ENCODE peak calls at places on chromosomes 6 and 20, in eight cellular contexts. A is MM.1S, H is pancreas, O is Caco-2, J is hepatocyte, T is fibroblast of villous mesenchyme, P is right lobe of liver, U is mucosa of descending colon. Y is an unnamed sample.

GRCh38 chr6:129195666-129196065 is 312.7 kb downstream of the LAMA2 start:
- DNase-seq in A (no peak), H (no peak), O (no peak), J (no peak), T (peak), P (no peak), U (no peak), Y (no peak)

GRCh38 chr20:325889-326644 is 715 bp downstream of the SOX12 start:
- DNase-seq in A (peak), H (peak), O (peak), J (peak), T (peak), P (peak), U (peak), Y (peak)

GRCh38 chr20:26163890-26164289 is 467.2 kb upstream of the ZNF337 start:
- DNase-seq in A (no peak), H (no peak), O (no peak), J (peak), T (peak), P (no peak), U (no peak), Y (peak)

GRCh38 chr6:45487645-45488044 is 109.9 kb upstream of the SUPT3H start:
- DNase-seq in A (peak), H (no peak), O (no peak), J (no peak), T (no peak), P (no peak), U (no peak), Y (no peak)

GRCh38 chr6:137882225-137882961 is 15.3 kb downstream of the TNFAIP3 start:
- DNase-seq in A (no peak), H (no peak), O (no peak), J (no peak), T (no peak), P (no peak), U (no peak), Y (no peak)

GRCh38 chr6:25472314-25472713 is 179.7 kb upstream of the SCGN start:
- DNase-seq in A (no peak), H (no peak), O (no peak), J (no peak), T (no peak), P (no peak), U (no peak), Y (no peak)

GRCh38 chr6:13423292-13423691 is 64.1 kb downstream of the GFOD1 start:
- DNase-seq in A (no peak), H (no peak), O (no peak), J (no peak), T (no peak), P (no peak), U (no peak), Y (no peak)

GRCh38 chr20:59207235-59207634 is 43.6 kb downstream of the ZNF831 start:
- DNase-seq in A (no peak), H (no peak), O (no peak), J (no peak), T (no peak), P (no peak), U (no peak), Y (no peak)

GRCh38 chr6:82248233-82248735 is 740 bp upstream of the IBTK start:
- DNase-seq in A (peak), H (peak), O (peak), J (peak), T (peak), P (no peak), U (peak), Y (no peak)

GRCh38 chr6:6538301-6538700 is 50.2 kb upstream of the LY86 start:
- DNase-seq in A (no peak), H (no peak), O (no peak), J (no peak), T (no peak), P (no peak), U (peak), Y (no peak)

GRCh38 chr6:148407372-148407771 is 64.7 kb downstream of the SASH1 start:
- DNase-seq in A (no peak), H (no peak), O (no peak), J (no peak), T (peak), P (no peak), U (peak), Y (peak)

GRCh38 chr6:52435345-52435744 is 15.2 kb downstream of the EFHC1 start:
- DNase-seq in A (no peak), H (no peak), O (no peak), J (no peak), T (no peak), P (no peak), U (no peak), Y (no peak)

GRCh38 chr20:1895674-1896496 is 678 bp downstream of the SIRPA start:
- DNase-seq in A (no peak), H (peak), O (no peak), J (peak), T (no peak), P (peak), U (peak), Y (no peak)

GRCh38 chr6:70282906-70283461 is 19.9 kb downstream of the COL9A1 start:
- DNase-seq in A (no peak), H (no peak), O (no peak), J (no peak), T (no peak), P (no peak), U (no peak), Y (no peak)

GRCh38 chr20:10902836-10903410 is 229.1 kb upstream of the JAG1 start:
- DNase-seq in A (no peak), H (no peak), O (no peak), J (no peak), T (peak), P (no peak), U (no peak), Y (peak)

GRCh38 chr6:155967326-155967725 is 511.7 kb upstream of the NOX3 start:
- DNase-seq in A (no peak), H (no peak), O (no peak), J (no peak), T (no peak), P (no peak), U (no peak), Y (no peak)

GRCh38 chr20:5095454-5095853 is 24.3 kb downstream of the PCNA start:
- DNase-seq in A (no peak), H (no peak), O (no peak), J (no peak), T (no peak), P (no peak), U (no peak), Y (no peak)

GRCh38 chr6:1611322-1611571 is 1.5 kb downstream of the FOXC1 start:
- DNase-seq in A (no peak), H (no peak), O (peak), J (peak), T (no peak), P (no peak), U (no peak), Y (peak)

GRCh38 chr6:93779086-93779858 is 359.9 kb upstream of the EPHA7 start:
- DNase-seq in A (no peak), H (no peak), O (peak), J (peak), T (peak), P (no peak), U (peak), Y (peak)

GRCh38 chr20:58237318-58238182 is 9.1 kb upstream of the ANKRD60 start:
- DNase-seq in A (no peak), H (no peak), O (no peak), J (no peak), T (peak), P (no peak), U (no peak), Y (peak)

GRCh38 chr6:32439708-32440214 is at the start of gene HLA-DRA:
- DNase-seq in A (peak), H (peak), O (peak), J (peak), T (peak), P (no peak), U (peak), Y (peak)

GRCh38 chr6:82006027-82006738 is 241.4 kb downstream of the IBTK start:
- DNase-seq in A (peak), H (no peak), O (peak), J (peak), T (peak), P (peak), U (peak), Y (peak)

GRCh38 chr20:52056203-52057062 is 135.1 kb downstream of the ZFP64 start:
- DNase-seq in A (no peak), H (no peak), O (no peak), J (no peak), T (peak), P (peak), U (no peak), Y (peak)

GRCh38 chr6:16224409-16224808 is 14.0 kb upstream of the GMPR start:
- DNase-seq in A (no peak), H (no peak), O (no peak), J (no peak), T (no peak), P (no peak), U (no peak), Y (no peak)

GRCh38 chr6:170232186-170233002 is 58.5 kb downstream of the DLL1 start:
- DNase-seq in A (no peak), H (peak), O (no peak), J (no peak), T (peak), P (no peak), U (no peak), Y (peak)

GRCh38 chr6:36127462-36128016 is 2.8 kb upstream of the MAPK13 start:
- DNase-seq in A (no peak), H (peak), O (no peak), J (peak), T (peak), P (peak), U (no peak), Y (peak)

GRCh38 chr6:138507977-138508675 is 8.8 kb upstream of the NHSL1 start:
- DNase-seq in A (no peak), H (no peak), O (peak), J (peak), T (no peak), P (peak), U (peak), Y (no peak)

GRCh38 chr20:2140561-2140960 is 38.9 kb downstream of the STK35 start:
- DNase-seq in A (no peak), H (no peak), O (no peak), J (no peak), T (peak), P (no peak), U (peak), Y (peak)

GRCh38 chr20:51019598-51020592 is 3.0 kb downstream of the KCNG1 start:
- DNase-seq in A (no peak), H (no peak), O (no peak), J (no peak), T (no peak), P (no peak), U (no peak), Y (no peak)
- H3K4me3 ChIP-seq in A (no peak), H (no peak), O (no peak), J (no peak), T (no peak), P (no peak), U (no peak), Y (no peak)

GRCh38 chr6:100228437-100229424 is 234.7 kb upstream of the MCHR2 start:
- DNase-seq in A (peak), H (peak), O (peak), J (peak), T (peak), P (peak), U (peak), Y (peak)
- TF ChIP-seq CTCF in A (peak), H (no peak), O (no peak), J (peak), T (peak), P (no peak), U (no peak), Y (peak)

GRCh38 chr6:167927246-167927645 is 70.2 kb upstream of the KIF25 start:
- DNase-seq in A (no peak), H (no peak), O (no peak), J (no peak), T (no peak), P (no peak), U (no peak), Y (no peak)
- H3K4me3 ChIP-seq in A (no peak), H (no peak), O (no peak), J (no peak), T (no peak), P (no peak), U (no peak), Y (no peak)

GRCh38 chr6:127956260-127956888 is 55.5 kb upstream of the THEMIS start:
- DNase-seq in A (no peak), H (no peak), O (no peak), J (no peak), T (no peak), P (no peak), U (no peak), Y (peak)
- TF ChIP-seq CTCF in A (no peak), H (no peak), O (no peak), J (no peak), T (peak), P (no peak), U (no peak), Y (peak)

GRCh38 chr6:37205189-37205996 is 35.4 kb downstream of the PIM1 start:
- DNase-seq in A (no peak), H (no peak), O (peak), J (no peak), T (no peak), P (no peak), U (no peak), Y (no peak)

GRCh38 chr6:37206674-37207073 is 36.7 kb downstream of the PIM1 start:
- DNase-seq in A (no peak), H (no peak), O (no peak), J (no peak), T (no peak), P (no peak), U (no peak), Y (no peak)

GRCh38 chr6:37207903-37208456 is 38.0 kb downstream of the PIM1 start:
- DNase-seq in A (peak), H (peak), O (peak), J (peak), T (peak), P (peak), U (peak), Y (peak)

GRCh38 chr6:37204014-37204751 is 34.2 kb downstream of the PIM1 start:
- DNase-seq in A (no peak), H (peak), O (peak), J (peak), T (no peak), P (peak), U (peak), Y (peak)

DNA sequence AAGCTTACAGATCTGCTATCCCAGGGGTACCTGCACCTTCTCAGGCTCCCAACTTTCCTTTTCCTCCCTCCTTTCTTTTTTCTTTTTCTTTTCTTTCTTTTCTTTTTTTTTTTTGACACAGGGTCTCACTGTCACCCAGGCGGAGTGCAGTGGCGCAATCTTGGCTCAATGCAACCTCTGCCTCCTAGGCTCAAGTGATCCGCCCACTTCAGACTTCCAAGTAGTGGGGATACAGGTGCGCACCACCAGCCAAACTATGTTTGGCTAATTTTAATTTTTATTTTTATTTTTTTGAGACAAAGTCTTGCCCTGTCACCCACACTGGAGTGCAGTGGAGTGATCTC is 36.0 kb downstream of the PIM1 start:
- DNase-seq in A (no peak), H (no peak), O (no peak), J (no peak), T (no peak), P (no peak), U (no peak), Y (no peak)
- H3K4me3 ChIP-seq in A (no peak), H (no peak), O (no peak), J (no peak), T (no peak), P (no peak), U (no peak), Y (no peak)

GRCh38 chr6:116393430-116393829 is 22.7 kb downstream of the DSE start:
- DNase-seq in A (no peak), H (no peak), O (no peak), J (no peak), T (no peak), P (no peak), U (no peak), Y (no peak)
- TF ChIP-seq CTCF in A (no peak), H (no peak), O (no peak), J (no peak), T (peak), P (no peak), U (no peak), Y (peak)

GRCh38 chr6:151763938-151764680 is 43.4 kb upstream of the ESR1 start:
- DNase-seq in A (peak), H (peak), O (peak), J (peak), T (peak), P (peak), U (peak), Y (peak)

GRCh38 chr6:151763303-151763702 is 44.2 kb upstream of the ESR1 start:
- DNase-seq in A (no peak), H (no peak), O (peak), J (no peak), T (peak), P (no peak), U (no peak), Y (peak)

GRCh38 chr6:151757506-151757955 is 50.0 kb upstream of the ESR1 start:
- DNase-seq in A (peak), H (no peak), O (no peak), J (peak), T (peak), P (no peak), U (no peak), Y (no peak)

GRCh38 chr6:151762817-151763216 is 44.7 kb upstream of the ESR1 start:
- DNase-seq in A (no peak), H (no peak), O (no peak), J (no peak), T (no peak), P (no peak), U (no peak), Y (no peak)

DNA sequence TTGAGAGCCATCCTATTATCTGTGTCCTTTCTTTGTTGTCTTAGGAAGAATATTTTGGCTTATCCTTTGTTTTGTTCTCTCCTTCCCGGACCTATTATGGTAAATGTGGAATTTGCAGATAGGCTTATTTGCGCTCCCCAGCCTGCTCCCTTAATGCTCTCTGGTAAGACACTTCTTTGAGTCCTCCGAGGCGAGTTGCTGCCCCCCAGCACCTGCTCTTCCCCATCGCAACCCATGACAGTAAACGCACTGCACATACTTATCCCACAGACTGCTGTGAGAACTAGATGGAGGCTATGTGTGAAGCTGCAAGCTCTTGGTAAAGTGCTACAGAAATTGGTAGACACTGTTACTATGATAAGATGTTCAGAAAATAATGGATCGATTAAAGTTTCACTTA is 47.0 kb upstream of the ESR1 start:
- DNase-seq in A (no peak), H (no peak), O (no peak), J (no peak), T (no peak), P (no peak), U (no peak), Y (no peak)
- H3K4me3 ChIP-seq in A (no peak), H (no peak), O (no peak), J (no peak), T (no peak), P (no peak), U (no peak), Y (no peak)

GRCh38 chr6:40990301-40990700 is 48.7 kb downstream of the UNC5CL start:
- DNase-seq in A (no peak), H (no peak), O (peak), J (no peak), T (no peak), P (no peak), U (no peak), Y (no peak)
- TF ChIP-seq CTCF in A (no peak), H (no peak), O (peak), J (no peak), T (peak), P (no peak), U (no peak), Y (peak)

GRCh38 chr6:27592481-27593199 is 119.7 kb upstream of the ZNF184 start:
- DNase-seq in A (peak), H (no peak), O (peak), J (peak), T (peak), P (no peak), U (peak), Y (peak)

GRCh38 chr6:27593861-27594260 is 121.0 kb upstream of the ZNF184 start:
- DNase-seq in A (no peak), H (no peak), O (no peak), J (no peak), T (no peak), P (no peak), U (no peak), Y (no peak)

GRCh38 chr6:27592107-27592480 is 119.2 kb upstream of the ZNF184 start:
- DNase-seq in A (no peak), H (no peak), O (no peak), J (peak), T (no peak), P (no peak), U (no peak), Y (peak)

GRCh38 chr6:27593200-27593818 is 120.4 kb upstream of the ZNF184 start:
- DNase-seq in A (no peak), H (no peak), O (no peak), J (no peak), T (no peak), P (no peak), U (no peak), Y (no peak)

GRCh38 chr6:27591660-27592059 is 118.8 kb upstream of the ZNF184 start:
- DNase-seq in A (no peak), H (no peak), O (peak), J (peak), T (no peak), P (no peak), U (no peak), Y (peak)
- H3K4me3 ChIP-seq in A (no peak), H (no peak), O (peak), J (peak), T (peak), P (no peak), U (no peak), Y (peak)

Y was measured in fibroblast of pulmonary artery.